ENCODE peak calls at places on chromosome 7, in five cellular contexts. N is cardiac fibroblast, H is GM23338, O is thoracic aorta, W is Peyer's patch. F is an unnamed sample.

GRCh38 chr7:141158562-141158961 is 84.7 kb downstream of the TMEM178B start:
- DNase-seq in H (no peak), W (no peak), N (peak; percentile 89), O (no peak), F (peak; percentile 54)

GRCh38 chr7:17142831-17143541 is 155.5 kb upstream of the AHR start:
- DNase-seq in W (no peak), O (no peak), H (no peak), N (peak; percentile 63), F (peak; percentile 28)

GRCh38 chr7:96151889-96152288 is 170.0 kb downstream of the SLC25A13 start:
- DNase-seq in W (no peak), N (no peak), O (no peak), H (no peak), F (no peak)

GRCh38 chr7:105678811-105679495 is 97.7 kb upstream of the EFCAB10 start:
- DNase-seq in N (peak; percentile 62), O (peak; percentile 64), H (peak; percentile 54), W (peak; percentile 73), F (no peak)

GRCh38 chr7:137096607-137097006 is 228.2 kb downstream of the CHRM2 start:
- DNase-seq in N (no peak), H (no peak), W (no peak), O (no peak), F (peak; percentile 68)

GRCh38 chr7:155796381-155797261 is 15.6 kb downstream of the SHH start:
- DNase-seq in O (no peak), H (peak; percentile 68), N (no peak), W (peak; percentile 84), F (no peak)

GRCh38 chr7:47480576-47481538 is 101.1 kb downstream of the TNS3 start:
- DNase-seq in N (no peak), W (no peak), H (peak; percentile 77), O (no peak), F (no peak)

GRCh38 chr7:130872341-130872740 is 138.3 kb upstream of the KLF14 start:
- DNase-seq in W (no peak), N (no peak), H (no peak), O (no peak), F (peak; percentile 57)

GRCh38 chr7:35993663-35994622 is 159.1 kb upstream of the EEPD1 start:
- DNase-seq in O (no peak), H (no peak), N (peak; percentile 78), W (no peak), F (peak; percentile 19)

GRCh38 chr7:76356823-76357222 is 2.0 kb downstream of the YWHAG start:
- DNase-seq in O (no peak), H (no peak), W (no peak), N (peak; percentile 64), F (peak; percentile 64)

GRCh38 chr7:139118234-139118802 is 8.8 kb upstream of the ZC3HAV1 start:
- DNase-seq in H (peak; percentile 53), O (no peak), W (no peak), N (peak; percentile 85), F (peak; percentile 64)

GRCh38 chr7:120337308-120337907 is 64.4 kb downstream of the KCND2 start:
- DNase-seq in W (no peak), O (no peak), N (peak; percentile 28), H (peak; percentile 70), F (no peak)

GRCh38 chr7:2736411-2736914 is 48.5 kb downstream of the AMZ1 start:
- DNase-seq in W (no peak), N (no peak), O (no peak), H (peak; percentile 51), F (no peak)

GRCh38 chr7:44062180-44062902 is 3.0 kb downstream of the PGAM2 start:
- DNase-seq in W (peak; percentile 46), N (no peak), O (no peak), H (no peak), F (no peak)

GRCh38 chr7:1053816-1054370 is 9.5 kb downstream of the GPR146 start:
- DNase-seq in H (no peak), N (no peak), W (no peak), O (no peak), F (no peak)

GRCh38 chr7:70406419-70407189 is 725.3 kb upstream of the GALNT17 start:
- DNase-seq in N (no peak), H (no peak), O (no peak), W (no peak), F (peak; percentile 34)

GRCh38 chr7:151660141-151660540 is 140.4 kb upstream of the RHEB start:
- DNase-seq in O (no peak), H (no peak), N (peak; percentile 63), W (no peak), F (no peak)

GRCh38 chr7:104111294-104111693 is 96.5 kb downstream of the ORC5 start:
- DNase-seq in H (no peak), N (no peak), W (no peak), O (no peak), F (no peak)

GRCh38 chr7:128672927-128673517 is 930 bp downstream of the GARIN1A start:
- DNase-seq in H (peak; percentile 82), W (no peak), O (no peak), N (peak; percentile 36), F (peak; percentile 56)

GRCh38 chr7:192035-192649 is at the start of gene FAM20C:
- DNase-seq in N (peak; percentile 77), O (no peak), W (peak; percentile 92), H (peak; percentile 66), F (peak; percentile 98)

GRCh38 chr7:71488308-71488707 is 356.4 kb downstream of the GALNT17 start:
- DNase-seq in N (peak; percentile 1), O (no peak), W (no peak), H (no peak), F (peak; percentile 29)

GRCh38 chr7:55550010-55550409 is 22.3 kb downstream of the VOPP1 start:
- DNase-seq in O (no peak), N (no peak), W (peak; percentile 88), H (no peak), F (no peak)

GRCh38 chr7:115838829-115839228 is 191.7 kb downstream of the TFEC start:
- DNase-seq in N (no peak), H (no peak), W (no peak), O (no peak), F (peak; percentile 34)

GRCh38 chr7:66696774-66697191 is 43.8 kb upstream of the RABGEF1 start:
- DNase-seq in W (no peak), H (no peak), N (peak; percentile 60), O (no peak), F (peak; percentile 64)

GRCh38 chr7:117949232-117949631 is 76.0 kb upstream of the CTTNBP2 start:
- DNase-seq in W (no peak), N (no peak), H (no peak), O (no peak), F (no peak)

GRCh38 chr7:132996581-132997242 is 85.2 kb downstream of the CHCHD3 start:
- DNase-seq in H (peak; percentile 34), O (no peak), W (no peak), N (no peak), F (no peak)

GRCh38 chr7:57343901-57344622 is 105.9 kb upstream of the ZNF716 start:
- DNase-seq in O (no peak), W (no peak), H (no peak), N (no peak), F (no peak)

GRCh38 chr7:37354661-37355131 is 94.0 kb downstream of the ELMO1 start:
- DNase-seq in H (no peak), O (peak; percentile 57), W (no peak), N (peak; percentile 19), F (no peak)

DNA sequence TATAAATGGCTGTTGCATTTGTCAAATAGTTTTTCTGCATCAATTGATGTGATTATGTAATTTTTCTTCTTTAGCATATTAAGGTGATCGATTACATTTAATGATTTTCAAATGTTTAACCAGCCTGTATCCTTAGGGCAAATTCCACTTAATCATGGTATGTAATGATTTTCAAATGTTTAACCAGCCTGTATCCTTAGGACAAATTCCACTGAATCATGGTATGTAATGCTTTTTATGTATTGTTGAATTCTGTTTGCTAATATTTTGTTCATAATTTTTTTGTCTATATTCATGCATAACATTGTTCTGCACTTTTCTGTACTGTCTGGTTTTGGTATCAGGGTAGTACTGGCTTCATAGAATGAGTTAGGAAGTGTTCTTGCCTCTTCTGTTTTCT is 393.3 kb upstream of the FOXK1 start:
- DNase-seq in O (no peak), W (no peak), N (no peak), H (no peak), F (no peak)
- H3K4me3 ChIP-seq in O (no peak overlapping the region), W (no peak overlapping the region), N (no peak overlapping the region), H (no peak overlapping the region), F (no peak overlapping the region)

GRCh38 chr7:12111461-12112405 is 99.4 kb upstream of the TMEM106B start:
- DNase-seq in O (no peak), N (peak; percentile 39), W (no peak), H (peak; percentile 81), F (peak; percentile 58)
- TF ChIP-seq CTCF in O (no peak), N (peak; percentile 14), W (no peak), H (peak; percentile 61), F (no peak)

GRCh38 chr7:33100770-33101169 is 8.4 kb downstream of the RP9 start:
- DNase-seq in O (no peak), N (no peak), W (no peak), H (no peak), F (no peak)
- H3K4me3 ChIP-seq in O (no peak overlapping the region), N (no peak overlapping the region), W (no peak overlapping the region), H (no peak overlapping the region), F (no peak overlapping the region)

DNA sequence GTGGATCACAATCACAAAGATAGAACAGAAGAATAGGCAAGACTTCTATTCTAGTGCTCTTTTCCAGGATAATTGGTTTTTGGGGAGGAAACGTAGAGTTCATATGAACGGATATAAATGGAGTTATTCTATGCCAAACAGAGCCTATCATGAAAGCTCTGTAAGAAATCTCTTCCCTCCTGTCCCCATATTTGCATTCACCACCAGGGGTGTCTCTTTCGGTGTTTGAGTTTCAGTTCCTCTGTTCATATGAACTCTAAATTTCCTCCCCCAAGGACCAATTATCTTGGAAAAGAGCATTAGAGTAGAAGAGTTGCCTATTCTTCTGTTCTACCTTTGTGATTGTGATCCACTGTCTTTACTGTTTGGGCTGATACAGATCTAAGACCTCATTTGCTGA is 48.3 kb upstream of the CDC14C start:
- DNase-seq in W (no peak), O (no peak), N (no peak), H (no peak), F (no peak)
- TF ChIP-seq CTCF in W (no peak), O (no peak), N (no peak), H (no peak), F (no peak)

DNA sequence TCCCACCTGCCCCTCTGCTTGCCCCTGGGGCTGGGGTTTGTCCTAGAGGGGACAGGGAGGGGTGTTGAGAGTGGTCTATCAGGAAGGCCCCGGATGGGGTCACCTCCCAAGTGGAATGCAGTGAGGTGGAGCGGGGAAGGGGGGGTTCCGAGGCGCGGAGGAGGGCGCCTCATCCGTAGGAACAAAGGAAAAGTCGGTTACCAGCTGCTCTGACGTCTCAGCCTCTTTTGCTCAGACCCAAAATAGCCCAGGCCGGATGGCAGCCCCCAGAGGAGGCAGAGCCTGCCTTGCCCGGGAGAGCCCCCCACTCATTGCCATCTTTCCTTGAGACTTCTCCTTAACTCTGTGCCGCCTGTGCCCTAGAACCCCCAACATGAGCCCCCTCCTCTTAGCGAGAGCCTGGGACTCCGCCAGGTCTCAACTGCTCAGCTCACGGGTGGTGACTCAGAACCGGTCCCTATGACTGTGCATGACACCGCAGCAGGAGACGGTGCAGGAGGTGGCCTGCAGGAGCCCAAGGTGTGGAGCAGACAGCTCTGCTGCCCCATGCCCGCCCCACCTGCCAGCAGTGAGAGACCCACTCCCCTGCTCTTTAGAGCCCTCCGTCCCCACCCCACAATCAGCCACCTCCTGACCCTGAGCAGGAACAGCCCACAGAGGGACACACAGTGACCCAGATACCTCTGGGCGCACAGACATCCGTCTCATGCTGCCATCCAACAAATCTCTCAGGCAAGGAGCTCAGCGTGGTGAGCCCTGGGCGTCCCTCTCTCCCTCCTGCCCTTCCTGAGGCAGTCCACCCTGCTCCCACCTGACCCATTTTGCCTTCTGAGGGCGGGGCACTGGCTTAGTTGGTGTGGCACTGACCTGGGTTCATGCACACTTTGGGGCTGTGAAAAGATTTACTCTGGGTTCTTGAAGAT is 13.1 kb downstream of the STX1A start:
- DNase-seq in N (peak; percentile 74), O (no peak), H (no peak), W (no peak), F (no peak)
- H3K4me3 ChIP-seq in N (no peak overlapping the region), O (no peak overlapping the region), H (no peak overlapping the region), W (no peak overlapping the region), F (no peak overlapping the region)

GRCh38 chr7:11835260-11835659 is 3.3 kb upstream of the THSD7A start:
- DNase-seq in N (peak; percentile 16), W (no peak), O (no peak), H (peak; percentile 56), F (peak; percentile 22)
- TF ChIP-seq CTCF in N (peak; percentile 3), W (no peak), O (no peak), H (peak; percentile 63), F (peak; percentile 18)